ENCODE peak calls at places on chromosomes 7 and 10, in five cellular contexts. P is Peyer's patch; Z is cardiac muscle cell; Q is CD4-positive, alpha-beta memory T cell; C is SK-N-SH. S is an unnamed sample.
A peak's percentile ranks its signal among the peaks of the same experiment; 100 is the strongest.

GRCh38 chr7:132536646-132537395 is 39.4 kb downstream of the PLXNA4 start:
- DNase-seq in Z (peak; percentile 34), C (no peak), Q (no peak), P (no peak), S (no peak)

GRCh38 chr7:98654524-98655272 is 37.6 kb downstream of the NPTX2 start:
- DNase-seq in C (no peak), P (no peak), Q (no peak), Z (no peak), S (no peak)

GRCh38 chr7:26500749-26501352 is 209.2 kb downstream of the SNX10 start:
- DNase-seq in Z (peak; percentile 41), C (peak; percentile 55), P (no peak), Q (peak; percentile 9), S (peak; percentile 13)

GRCh38 chr7:149125864-149126661 is at the start of gene ZNF425:
- DNase-seq in Z (peak; percentile 96), P (peak; percentile 95), Q (peak; percentile 94), C (peak; percentile 99), S (peak; percentile 91)

GRCh38 chr10:89085153-89085552 is 94.6 kb downstream of the FAS start:
- DNase-seq in Q (no peak), Z (no peak), P (no peak), C (no peak), S (no peak)

GRCh38 chr7:142813262-142813661 is 41.6 kb upstream of the EPHB6 start:
- DNase-seq in Z (peak; percentile 63), Q (no peak), P (no peak), C (no peak), S (peak; percentile 60)

GRCh38 chr7:74371381-74372059 is 82.2 kb upstream of the GTF2IRD1 start:
- DNase-seq in P (peak; percentile 69), C (no peak), Q (no peak), Z (peak; percentile 20), S (peak; percentile 20)

GRCh38 chr10:110657968-110658691 is 14.0 kb downstream of the RBM20 start:
- DNase-seq in P (no peak), C (no peak), Z (no peak), Q (no peak), S (no peak)

GRCh38 chr7:112790651-112790973 is 419 bp upstream of the TMEM168 start:
- DNase-seq in C (no peak), P (no peak), Q (no peak), Z (no peak), S (no peak)

GRCh38 chr7:77367976-77368375 is 48.2 kb downstream of the GSAP start:
- DNase-seq in Q (no peak), P (no peak), Z (no peak), C (no peak), S (no peak)

GRCh38 chr10:104548090-104548489 is 93.0 kb upstream of the SORCS3 start:
- DNase-seq in Q (no peak), P (no peak), Z (peak; percentile 21), C (no peak), S (no peak)

GRCh38 chr10:96740579-96741281 is 20.4 kb upstream of the PIK3AP1 start:
- DNase-seq in P (peak; percentile 75), Q (no peak), Z (peak; percentile 16), C (no peak), S (no peak)

GRCh38 chr7:98250789-98251188 is 1.2 kb downstream of the TECPR1 start:
- DNase-seq in C (no peak), Q (peak; percentile 59), P (peak; percentile 55), Z (no peak), S (peak; percentile 34)

GRCh38 chr10:61286695-61287094 is 166.5 kb downstream of the TMEM26 start:
- DNase-seq in Q (peak; percentile 53), Z (no peak), C (no peak), P (no peak), S (no peak)

GRCh38 chr10:23530079-23530478 is 91.2 kb downstream of the OTUD1 start:
- DNase-seq in P (no peak), Z (peak; percentile 37), Q (peak; percentile 7), C (peak; percentile 9), S (peak; percentile 42)

GRCh38 chr10:6116806-6117205 is 28.0 kb downstream of the RBM17 start:
- DNase-seq in Q (no peak), C (no peak), P (no peak), Z (no peak), S (no peak)

GRCh38 chr10:6114758-6115410 is 26.1 kb downstream of the RBM17 start:
- DNase-seq in C (no peak), Q (no peak), Z (peak; percentile 75), P (peak; percentile 67), S (no peak)

GRCh38 chr10:6115824-6116350 is 27.1 kb downstream of the RBM17 start:
- DNase-seq in C (no peak), Z (no peak), P (no peak), Q (no peak), S (no peak)

GRCh38 chr10:6114299-6114698 is 25.5 kb downstream of the RBM17 start:
- DNase-seq in Z (no peak), P (no peak), Q (no peak), C (no peak), S (no peak)

DNA sequence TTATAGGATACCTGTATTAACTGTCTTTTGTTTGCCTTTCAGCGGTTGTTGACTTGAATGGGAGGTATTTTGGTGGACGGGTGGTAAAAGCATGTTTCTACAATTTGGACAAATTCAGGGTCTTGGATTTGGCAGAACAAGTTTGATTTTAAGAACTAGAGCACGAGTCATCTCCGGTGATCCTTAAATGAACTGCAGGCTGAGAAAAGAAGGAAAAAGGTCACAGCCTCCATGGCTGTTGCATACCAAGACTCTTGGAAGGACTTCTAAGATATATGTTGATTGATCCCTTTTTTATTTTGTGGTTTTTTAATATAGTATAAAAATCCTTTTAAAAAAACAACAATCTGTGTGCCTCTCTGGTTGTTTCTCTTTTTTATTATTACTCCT is 26.6 kb downstream of the RBM17 start:
- DNase-seq in P (no peak), Q (no peak), Z (no peak), C (no peak), S (no peak)
- H3K27ac ChIP-seq in P (no peak overlapping the region), Q (no peak overlapping the region), Z (no peak overlapping the region), C (no peak overlapping the region), S (no peak overlapping the region)

DNA sequence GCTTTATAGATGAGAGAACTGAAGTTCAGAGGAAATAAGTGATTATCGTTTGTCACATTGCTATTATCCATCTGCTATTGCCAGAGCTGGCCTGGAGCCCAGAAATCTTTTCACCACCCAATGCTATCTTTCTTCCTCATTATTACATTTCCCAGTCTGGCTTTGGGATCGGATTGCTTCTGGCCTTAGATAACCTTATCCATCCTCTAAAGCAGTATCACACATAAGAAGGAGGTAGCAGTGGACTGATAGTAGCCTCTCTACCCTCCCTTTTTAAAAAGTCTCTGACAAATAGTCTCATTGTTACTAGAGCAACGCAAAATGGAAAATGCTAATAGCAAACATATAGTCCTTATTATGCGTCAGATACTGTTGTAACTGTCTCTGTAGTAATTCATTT is 1.3 kb upstream of the CLDN12 start:
- DNase-seq in Z (peak; percentile 40), Q (no peak), P (no peak), C (peak; percentile 71), S (no peak)
- H3K4me1 ChIP-seq in Z (no peaks in the 10 kb centered on the region), Q (peaks cover 10% of the 10 kb centered on the region), P (peaks cover 21% of the 10 kb centered on the region), C (peaks cover 20% of the 10 kb centered on the region), S (peaks cover 21% of the 10 kb centered on the region)

GRCh38 chr7:57415730-57416129 is 34.2 kb upstream of the ZNF716 start:
- DNase-seq in P (no peak), Q (no peak), C (no peak), Z (no peak), S (no peak)
- H3K9me3 ChIP-seq in P (peaks cover 9% of the 10 kb centered on the region), Q (no peaks in the 10 kb centered on the region), C (no peaks in the 10 kb centered on the region), Z (no peaks in the 10 kb centered on the region), S (peaks cover 28% of the 10 kb centered on the region)

GRCh38 chr7:6262206-6262605 is 10.2 kb downstream of the CYTH3 start:
- DNase-seq in Z (no peak), Q (no peak), C (no peak), P (no peak), S (no peak)
- H3K27ac ChIP-seq in Z (no peak overlapping the region), Q (no peak overlapping the region), C (peak overlapping the region; percentile 73), P (no peak overlapping the region), S (no peak overlapping the region)

DNA sequence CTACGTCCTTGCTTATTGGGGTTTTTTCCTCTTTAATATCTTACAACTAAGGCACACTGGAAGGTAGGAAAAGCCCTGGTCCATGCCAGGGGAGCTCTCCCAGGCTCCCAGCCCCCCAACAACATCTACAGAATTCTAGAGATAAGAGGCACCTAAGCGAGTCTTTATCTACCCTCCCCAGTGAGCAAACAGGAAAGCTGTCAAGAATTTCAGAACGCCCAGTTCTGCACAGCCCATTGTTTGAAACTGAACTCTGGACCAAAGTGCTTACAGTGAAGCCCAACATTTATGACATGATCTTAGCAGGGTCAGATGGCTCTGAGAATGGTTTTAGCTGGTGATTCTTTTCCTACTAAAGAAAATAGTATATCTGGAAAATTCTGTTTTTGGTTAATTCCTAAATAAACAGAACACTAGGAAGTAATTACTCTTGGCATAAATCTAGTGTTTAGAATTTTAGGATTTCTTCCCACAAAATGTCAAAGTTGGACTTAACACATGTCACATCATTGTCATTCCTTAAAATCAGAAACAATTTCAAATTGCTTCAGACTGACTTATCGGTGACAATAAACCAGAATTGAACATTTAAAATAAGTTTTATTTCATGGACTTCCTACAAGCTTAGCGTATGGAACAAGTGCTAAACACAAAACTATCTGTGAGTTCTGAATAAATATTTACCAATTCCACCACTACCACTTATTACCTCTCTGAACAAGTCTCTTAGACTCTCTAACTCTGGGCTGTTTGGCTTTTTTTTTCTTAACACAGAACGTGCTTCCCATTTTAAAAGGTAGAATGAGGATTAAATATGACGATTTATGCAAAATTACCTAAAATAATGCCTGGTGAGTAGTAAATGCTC is 31.3 kb upstream of the RNF32 start:
- DNase-seq in Z (peak; percentile 12), P (peak; percentile 70), C (no peak), Q (no peak), S (no peak)
- H3K4me1 ChIP-seq in Z (no peaks in the 10 kb centered on the region), P (peaks cover 48% of the 10 kb centered on the region), C (no peaks in the 10 kb centered on the region), Q (peaks cover 30% of the 10 kb centered on the region), S (peaks cover 28% of the 10 kb centered on the region)

DNA sequence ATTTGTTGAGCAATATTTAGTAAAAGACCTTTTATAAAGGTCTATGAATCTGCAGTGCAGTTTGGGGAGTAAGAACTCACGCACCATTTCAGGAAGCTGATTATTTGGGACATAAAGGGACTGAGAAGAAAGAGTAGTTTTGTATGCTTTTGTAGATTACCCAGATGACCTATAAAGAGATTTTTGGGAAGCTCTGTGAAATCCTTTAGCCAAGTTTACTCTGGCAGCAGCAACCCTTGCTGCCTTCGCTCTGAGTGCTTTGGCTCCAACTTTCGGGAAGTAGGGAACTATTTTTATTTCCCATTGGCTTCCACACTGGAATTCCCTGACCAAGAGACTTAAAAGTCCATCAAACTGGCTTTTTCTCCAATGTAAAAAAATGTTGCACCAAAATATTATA is 1110.1 kb upstream of the PHF14 start:
- DNase-seq in Q (no peak), P (no peak), C (no peak), Z (no peak), S (no peak)
- H3K9me3 ChIP-seq in Q (no peaks in the 10 kb centered on the region), P (no peaks in the 10 kb centered on the region), C (peaks cover 14% of the 10 kb centered on the region), Z (no peaks in the 10 kb centered on the region), S (no peaks in the 10 kb centered on the region)

GRCh38 chr10:91908358-91909177 is 718 bp downstream of the FGFBP3 start:
- DNase-seq in Z (peak; percentile 74), C (peak; percentile 88), P (peak; percentile 86), Q (peak; percentile 77), S (peak; percentile 77)
- H3K27ac ChIP-seq in Z (peak overlapping the region; percentile 67), C (peak overlapping the region; percentile 70), P (peak overlapping the region; percentile 57), Q (peak overlapping the region; percentile 67), S (peak overlapping the region; percentile 55)

S was measured in CD4-positive, CD25-positive, alpha-beta regulatory T cell.